ENCODE peak calls at places on chromosome 17, in ten cellular contexts. One of them, this sample, is unnamed.

GRCh38 chr17:35188111-35188510 is 6.1 kb downstream of the SLC35G3 start:
- DNase-seq in NCI-H2171 treated with DMSO at 0.1 percent for 48 hours: no peak
- DNase-seq in NCI-H510A treated with DMSO at 0.1 percent for 48 hours: no peak
- DNase-seq in GOT3: no peak
- DNase-seq in spleen: no peak
- DNase-seq in OCI-M1: no peak
- DNase-seq in NCI-H1436 treated with DMSO at 0.1 percent for 48 hours: no peak
- DNase-seq in activated CD4-positive, alpha-beta T cell treated with anti-CD3 and anti-CD28 coated beads for 36 hours: no peak
- DNase-seq in activated T-cell treated with anti-CD3 and anti-CD28 coated beads for 48 hours: no peak
- DNase-seq in glutamatergic neuron: no peak
- DNase-seq in this sample: no peak

GRCh38 chr17:15303293-15303692 is 38.1 kb downstream of the TEKT3 start:
- DNase-seq in NCI-H2171 treated with DMSO at 0.1 percent for 48 hours: no peak
- DNase-seq in NCI-H510A treated with DMSO at 0.1 percent for 48 hours: no peak
- DNase-seq in GOT3: no peak
- DNase-seq in spleen: no peak
- DNase-seq in OCI-M1: no peak
- DNase-seq in NCI-H1436 treated with DMSO at 0.1 percent for 48 hours: no peak
- DNase-seq in activated CD4-positive, alpha-beta T cell treated with anti-CD3 and anti-CD28 coated beads for 36 hours: no peak
- DNase-seq in activated T-cell treated with anti-CD3 and anti-CD28 coated beads for 48 hours: no peak
- DNase-seq in glutamatergic neuron: no peak
- DNase-seq in this sample: no peak

GRCh38 chr17:37182786-37183185 is 193.0 kb upstream of the C17orf78 start:
- DNase-seq in NCI-H2171 treated with DMSO at 0.1 percent for 48 hours: no peak
- DNase-seq in NCI-H510A treated with DMSO at 0.1 percent for 48 hours: no peak
- DNase-seq in GOT3: no peak
- DNase-seq in spleen: no peak
- DNase-seq in OCI-M1: no peak
- DNase-seq in NCI-H1436 treated with DMSO at 0.1 percent for 48 hours: no peak
- DNase-seq in activated CD4-positive, alpha-beta T cell treated with anti-CD3 and anti-CD28 coated beads for 36 hours: no peak
- DNase-seq in activated T-cell treated with anti-CD3 and anti-CD28 coated beads for 48 hours: no peak
- DNase-seq in glutamatergic neuron: no peak
- DNase-seq in this sample: no peak

GRCh38 chr17:78129385-78130079 is 977 bp upstream of the TMC6 start:
- DNase-seq in NCI-H2171 treated with DMSO at 0.1 percent for 48 hours: no peak
- DNase-seq in NCI-H510A treated with DMSO at 0.1 percent for 48 hours: no peak
- DNase-seq in GOT3: no peak
- DNase-seq in spleen: peak; percentile 90
- DNase-seq in OCI-M1: no peak
- DNase-seq in NCI-H1436 treated with DMSO at 0.1 percent for 48 hours: no peak
- DNase-seq in activated CD4-positive, alpha-beta T cell treated with anti-CD3 and anti-CD28 coated beads for 36 hours: peak; percentile 74
- DNase-seq in activated T-cell treated with anti-CD3 and anti-CD28 coated beads for 48 hours: no peak
- DNase-seq in glutamatergic neuron: no peak
- DNase-seq in this sample: no peak

GRCh38 chr17:75756451-75757085 is 8.4 kb downstream of the GALK1 start:
- DNase-seq in NCI-H2171 treated with DMSO at 0.1 percent for 48 hours: no peak
- DNase-seq in NCI-H510A treated with DMSO at 0.1 percent for 48 hours: no peak
- DNase-seq in GOT3: no peak
- DNase-seq in spleen: peak; percentile 72
- DNase-seq in OCI-M1: no peak
- DNase-seq in NCI-H1436 treated with DMSO at 0.1 percent for 48 hours: no peak
- DNase-seq in activated CD4-positive, alpha-beta T cell treated with anti-CD3 and anti-CD28 coated beads for 36 hours: no peak
- DNase-seq in activated T-cell treated with anti-CD3 and anti-CD28 coated beads for 48 hours: no peak
- DNase-seq in glutamatergic neuron: no peak
- DNase-seq in this sample: no peak

GRCh38 chr17:51372345-51373004 is 112.1 kb downstream of the UTP18 start:
- DNase-seq in NCI-H2171 treated with DMSO at 0.1 percent for 48 hours: peak; percentile 90
- DNase-seq in NCI-H510A treated with DMSO at 0.1 percent for 48 hours: peak; percentile 22
- DNase-seq in GOT3: no peak
- DNase-seq in spleen: no peak
- DNase-seq in OCI-M1: peak; percentile 97
- DNase-seq in NCI-H1436 treated with DMSO at 0.1 percent for 48 hours: no peak
- DNase-seq in activated CD4-positive, alpha-beta T cell treated with anti-CD3 and anti-CD28 coated beads for 36 hours: peak; percentile 15
- DNase-seq in activated T-cell treated with anti-CD3 and anti-CD28 coated beads for 48 hours: no peak
- DNase-seq in glutamatergic neuron: no peak
- DNase-seq in this sample: no peak

GRCh38 chr17:60229189-60229802 is 79.5 kb downstream of the CA4 start:
- DNase-seq in NCI-H2171 treated with DMSO at 0.1 percent for 48 hours: no peak
- DNase-seq in NCI-H510A treated with DMSO at 0.1 percent for 48 hours: peak; percentile 5
- DNase-seq in GOT3: no peak
- DNase-seq in spleen: no peak
- DNase-seq in OCI-M1: no peak
- DNase-seq in NCI-H1436 treated with DMSO at 0.1 percent for 48 hours: no peak
- DNase-seq in activated CD4-positive, alpha-beta T cell treated with anti-CD3 and anti-CD28 coated beads for 36 hours: no peak
- DNase-seq in activated T-cell treated with anti-CD3 and anti-CD28 coated beads for 48 hours: no peak
- DNase-seq in glutamatergic neuron: no peak
- DNase-seq in this sample: no peak

GRCh38 chr17:82107341-82107860 is 9.4 kb upstream of the FASN start:
- DNase-seq in NCI-H2171 treated with DMSO at 0.1 percent for 48 hours: no peak
- DNase-seq in NCI-H510A treated with DMSO at 0.1 percent for 48 hours: no peak
- DNase-seq in GOT3: no peak
- DNase-seq in spleen: peak; percentile 74
- DNase-seq in OCI-M1: no peak
- DNase-seq in NCI-H1436 treated with DMSO at 0.1 percent for 48 hours: no peak
- DNase-seq in activated CD4-positive, alpha-beta T cell treated with anti-CD3 and anti-CD28 coated beads for 36 hours: peak; percentile 43
- DNase-seq in activated T-cell treated with anti-CD3 and anti-CD28 coated beads for 48 hours: no peak
- DNase-seq in glutamatergic neuron: peak; percentile 22
- DNase-seq in this sample: peak; percentile 12

GRCh38 chr17:46099865-46100264 is 93.4 kb downstream of the KANSL1 start:
- DNase-seq in NCI-H2171 treated with DMSO at 0.1 percent for 48 hours: no peak
- DNase-seq in NCI-H510A treated with DMSO at 0.1 percent for 48 hours: no peak
- DNase-seq in GOT3: no peak
- DNase-seq in spleen: no peak
- DNase-seq in OCI-M1: no peak
- DNase-seq in NCI-H1436 treated with DMSO at 0.1 percent for 48 hours: no peak
- DNase-seq in activated CD4-positive, alpha-beta T cell treated with anti-CD3 and anti-CD28 coated beads for 36 hours: no peak
- DNase-seq in activated T-cell treated with anti-CD3 and anti-CD28 coated beads for 48 hours: no peak
- DNase-seq in glutamatergic neuron: no peak
- DNase-seq in this sample: no peak

GRCh38 chr17:42337442-42337841 is 49.1 kb downstream of the STAT5A start:
- DNase-seq in NCI-H2171 treated with DMSO at 0.1 percent for 48 hours: peak; percentile 43
- DNase-seq in NCI-H510A treated with DMSO at 0.1 percent for 48 hours: no peak
- DNase-seq in GOT3: no peak
- DNase-seq in spleen: no peak
- DNase-seq in OCI-M1: no peak
- DNase-seq in NCI-H1436 treated with DMSO at 0.1 percent for 48 hours: no peak
- DNase-seq in activated CD4-positive, alpha-beta T cell treated with anti-CD3 and anti-CD28 coated beads for 36 hours: peak; percentile 93
- DNase-seq in activated T-cell treated with anti-CD3 and anti-CD28 coated beads for 48 hours: peak; percentile 73
- DNase-seq in glutamatergic neuron: no peak
- DNase-seq in this sample: no peak

GRCh38 chr17:5557485-5557884 is 26.8 kb downstream of the NLRP1 start:
- DNase-seq in NCI-H2171 treated with DMSO at 0.1 percent for 48 hours: no peak
- DNase-seq in NCI-H510A treated with DMSO at 0.1 percent for 48 hours: no peak
- DNase-seq in GOT3: no peak
- DNase-seq in spleen: no peak
- DNase-seq in OCI-M1: no peak
- DNase-seq in NCI-H1436 treated with DMSO at 0.1 percent for 48 hours: no peak
- DNase-seq in activated CD4-positive, alpha-beta T cell treated with anti-CD3 and anti-CD28 coated beads for 36 hours: no peak
- DNase-seq in activated T-cell treated with anti-CD3 and anti-CD28 coated beads for 48 hours: no peak
- DNase-seq in glutamatergic neuron: no peak
- DNase-seq in this sample: no peak

GRCh38 chr17:418421-418751 is 65.8 kb upstream of the RPH3AL start:
- DNase-seq in NCI-H2171 treated with DMSO at 0.1 percent for 48 hours: no peak
- DNase-seq in NCI-H510A treated with DMSO at 0.1 percent for 48 hours: no peak
- DNase-seq in GOT3: no peak
- DNase-seq in spleen: no peak
- DNase-seq in OCI-M1: peak; percentile 3
- DNase-seq in NCI-H1436 treated with DMSO at 0.1 percent for 48 hours: no peak
- DNase-seq in activated CD4-positive, alpha-beta T cell treated with anti-CD3 and anti-CD28 coated beads for 36 hours: peak; percentile 73
- DNase-seq in activated T-cell treated with anti-CD3 and anti-CD28 coated beads for 48 hours: no peak
- DNase-seq in glutamatergic neuron: no peak
- DNase-seq in this sample: no peak

GRCh38 chr17:31841850-31842415 is 17.1 kb downstream of the COPRS start:
- DNase-seq in NCI-H2171 treated with DMSO at 0.1 percent for 48 hours: peak; percentile 45
- DNase-seq in NCI-H510A treated with DMSO at 0.1 percent for 48 hours: no peak
- DNase-seq in GOT3: no peak
- DNase-seq in spleen: no peak
- DNase-seq in OCI-M1: no peak
- DNase-seq in NCI-H1436 treated with DMSO at 0.1 percent for 48 hours: no peak
- DNase-seq in activated CD4-positive, alpha-beta T cell treated with anti-CD3 and anti-CD28 coated beads for 36 hours: no peak
- DNase-seq in activated T-cell treated with anti-CD3 and anti-CD28 coated beads for 48 hours: no peak
- DNase-seq in glutamatergic neuron: no peak
- DNase-seq in this sample: no peak

GRCh38 chr17:73641779-73642580 is 2.3 kb downstream of the SDK2 start:
- DNase-seq in NCI-H2171 treated with DMSO at 0.1 percent for 48 hours: peak; percentile 47
- DNase-seq in NCI-H510A treated with DMSO at 0.1 percent for 48 hours: no peak
- DNase-seq in GOT3: no peak
- DNase-seq in spleen: no peak
- DNase-seq in OCI-M1: no peak
- DNase-seq in NCI-H1436 treated with DMSO at 0.1 percent for 48 hours: no peak
- DNase-seq in activated CD4-positive, alpha-beta T cell treated with anti-CD3 and anti-CD28 coated beads for 36 hours: peak; percentile 20
- DNase-seq in activated T-cell treated with anti-CD3 and anti-CD28 coated beads for 48 hours: no peak
- DNase-seq in glutamatergic neuron: peak; percentile 47
- DNase-seq in this sample: no peak

GRCh38 chr17:45846646-45847045 is 2.0 kb downstream of the SPPL2C start:
- DNase-seq in NCI-H2171 treated with DMSO at 0.1 percent for 48 hours: no peak
- DNase-seq in NCI-H510A treated with DMSO at 0.1 percent for 48 hours: no peak
- DNase-seq in GOT3: no peak
- DNase-seq in spleen: no peak
- DNase-seq in OCI-M1: no peak
- DNase-seq in NCI-H1436 treated with DMSO at 0.1 percent for 48 hours: no peak
- DNase-seq in activated CD4-positive, alpha-beta T cell treated with anti-CD3 and anti-CD28 coated beads for 36 hours: no peak
- DNase-seq in activated T-cell treated with anti-CD3 and anti-CD28 coated beads for 48 hours: no peak
- DNase-seq in glutamatergic neuron: no peak
- DNase-seq in this sample: no peak

GRCh38 chr17:48374650-48375230 is 55.3 kb downstream of the SKAP1 start:
- DNase-seq in NCI-H2171 treated with DMSO at 0.1 percent for 48 hours: peak; percentile 10
- DNase-seq in NCI-H510A treated with DMSO at 0.1 percent for 48 hours: peak; percentile 93
- DNase-seq in GOT3: no peak
- DNase-seq in spleen: no peak
- DNase-seq in OCI-M1: peak; percentile 83
- DNase-seq in NCI-H1436 treated with DMSO at 0.1 percent for 48 hours: no peak
- DNase-seq in activated CD4-positive, alpha-beta T cell treated with anti-CD3 and anti-CD28 coated beads for 36 hours: peak; percentile 42
- DNase-seq in activated T-cell treated with anti-CD3 and anti-CD28 coated beads for 48 hours: peak; percentile 21
- DNase-seq in glutamatergic neuron: peak; percentile 29
- DNase-seq in this sample: no peak

GRCh38 chr17:64492481-64493109 is 4.3 kb downstream of the POLG2 start:
- DNase-seq in NCI-H2171 treated with DMSO at 0.1 percent for 48 hours: no peak
- DNase-seq in NCI-H510A treated with DMSO at 0.1 percent for 48 hours: no peak
- DNase-seq in GOT3: no peak
- DNase-seq in spleen: no peak
- DNase-seq in OCI-M1: peak; percentile 27
- DNase-seq in NCI-H1436 treated with DMSO at 0.1 percent for 48 hours: no peak
- DNase-seq in activated CD4-positive, alpha-beta T cell treated with anti-CD3 and anti-CD28 coated beads for 36 hours: peak; percentile 24
- DNase-seq in activated T-cell treated with anti-CD3 and anti-CD28 coated beads for 48 hours: no peak
- DNase-seq in glutamatergic neuron: no peak
- DNase-seq in this sample: no peak

GRCh38 chr17:71790791-71791190 is 330.0 kb upstream of the SOX9 start:
- DNase-seq in NCI-H2171 treated with DMSO at 0.1 percent for 48 hours: no peak
- DNase-seq in NCI-H510A treated with DMSO at 0.1 percent for 48 hours: no peak
- DNase-seq in GOT3: no peak
- DNase-seq in spleen: no peak
- DNase-seq in OCI-M1: no peak
- DNase-seq in NCI-H1436 treated with DMSO at 0.1 percent for 48 hours: no peak
- DNase-seq in activated CD4-positive, alpha-beta T cell treated with anti-CD3 and anti-CD28 coated beads for 36 hours: no peak
- DNase-seq in activated T-cell treated with anti-CD3 and anti-CD28 coated beads for 48 hours: no peak
- DNase-seq in glutamatergic neuron: no peak
- DNase-seq in this sample: no peak

GRCh38 chr17:10614536-10615155 is 42.5 kb downstream of the MYH3 start:
- DNase-seq in NCI-H2171 treated with DMSO at 0.1 percent for 48 hours: peak; percentile 50
- DNase-seq in NCI-H510A treated with DMSO at 0.1 percent for 48 hours: peak; percentile 3
- DNase-seq in GOT3: no peak
- DNase-seq in spleen: no peak
- DNase-seq in OCI-M1: peak; percentile 66
- DNase-seq in NCI-H1436 treated with DMSO at 0.1 percent for 48 hours: no peak
- DNase-seq in activated CD4-positive, alpha-beta T cell treated with anti-CD3 and anti-CD28 coated beads for 36 hours: peak; percentile 32
- DNase-seq in activated T-cell treated with anti-CD3 and anti-CD28 coated beads for 48 hours: peak; percentile 6
- DNase-seq in glutamatergic neuron: peak; percentile 80
- DNase-seq in this sample: no peak

GRCh38 chr17:60888812-60889709 is 211.4 kb downstream of the BCAS3 start:
- DNase-seq in NCI-H2171 treated with DMSO at 0.1 percent for 48 hours: no peak
- DNase-seq in NCI-H510A treated with DMSO at 0.1 percent for 48 hours: peak; percentile 86
- DNase-seq in GOT3: no peak
- DNase-seq in spleen: no peak
- DNase-seq in OCI-M1: no peak
- DNase-seq in NCI-H1436 treated with DMSO at 0.1 percent for 48 hours: no peak
- DNase-seq in activated CD4-positive, alpha-beta T cell treated with anti-CD3 and anti-CD28 coated beads for 36 hours: no peak
- DNase-seq in activated T-cell treated with anti-CD3 and anti-CD28 coated beads for 48 hours: no peak
- DNase-seq in glutamatergic neuron: no peak
- DNase-seq in this sample: no peak

GRCh38 chr17:29620271-29620670 is 2.4 kb downstream of the CORO6 start:
- DNase-seq in NCI-H2171 treated with DMSO at 0.1 percent for 48 hours: no peak
- DNase-seq in NCI-H510A treated with DMSO at 0.1 percent for 48 hours: no peak
- DNase-seq in GOT3: no peak
- DNase-seq in spleen: no peak
- DNase-seq in OCI-M1: no peak
- DNase-seq in NCI-H1436 treated with DMSO at 0.1 percent for 48 hours: no peak
- DNase-seq in activated CD4-positive, alpha-beta T cell treated with anti-CD3 and anti-CD28 coated beads for 36 hours: no peak
- DNase-seq in activated T-cell treated with anti-CD3 and anti-CD28 coated beads for 48 hours: no peak
- DNase-seq in glutamatergic neuron: no peak
- DNase-seq in this sample: no peak

GRCh38 chr17:57940653-57941329 is 14.4 kb downstream of the CUEDC1 start:
- DNase-seq in NCI-H2171 treated with DMSO at 0.1 percent for 48 hours: peak; percentile 97
- DNase-seq in NCI-H510A treated with DMSO at 0.1 percent for 48 hours: peak; percentile 92
- DNase-seq in GOT3: no peak
- DNase-seq in spleen: no peak
- DNase-seq in OCI-M1: no peak
- DNase-seq in NCI-H1436 treated with DMSO at 0.1 percent for 48 hours: peak; percentile 64
- DNase-seq in activated CD4-positive, alpha-beta T cell treated with anti-CD3 and anti-CD28 coated beads for 36 hours: peak; percentile 52
- DNase-seq in activated T-cell treated with anti-CD3 and anti-CD28 coated beads for 48 hours: no peak
- DNase-seq in glutamatergic neuron: no peak
- DNase-seq in this sample: no peak

GRCh38 chr17:66431910-66432309 is 129.5 kb downstream of the PRKCA start:
- DNase-seq in NCI-H2171 treated with DMSO at 0.1 percent for 48 hours: no peak
- DNase-seq in NCI-H510A treated with DMSO at 0.1 percent for 48 hours: no peak
- DNase-seq in GOT3: no peak
- DNase-seq in spleen: no peak
- DNase-seq in OCI-M1: no peak
- DNase-seq in NCI-H1436 treated with DMSO at 0.1 percent for 48 hours: no peak
- DNase-seq in activated CD4-positive, alpha-beta T cell treated with anti-CD3 and anti-CD28 coated beads for 36 hours: no peak
- DNase-seq in activated T-cell treated with anti-CD3 and anti-CD28 coated beads for 48 hours: no peak
- DNase-seq in glutamatergic neuron: no peak
- DNase-seq in this sample: no peak

GRCh38 chr17:81517339-81518112 is 4.9 kb upstream of the ACTG1 start:
- DNase-seq in NCI-H2171 treated with DMSO at 0.1 percent for 48 hours: no peak
- DNase-seq in NCI-H510A treated with DMSO at 0.1 percent for 48 hours: no peak
- DNase-seq in GOT3: no peak
- DNase-seq in spleen: peak; percentile 90
- DNase-seq in OCI-M1: peak; percentile 61
- DNase-seq in NCI-H1436 treated with DMSO at 0.1 percent for 48 hours: no peak
- DNase-seq in activated CD4-positive, alpha-beta T cell treated with anti-CD3 and anti-CD28 coated beads for 36 hours: no peak
- DNase-seq in activated T-cell treated with anti-CD3 and anti-CD28 coated beads for 48 hours: no peak
- DNase-seq in glutamatergic neuron: no peak
- DNase-seq in this sample: no peak

GRCh38 chr17:19470529-19471261 is 59.7 kb downstream of the RNF112 start:
- DNase-seq in NCI-H2171 treated with DMSO at 0.1 percent for 48 hours: peak; percentile 77
- DNase-seq in NCI-H510A treated with DMSO at 0.1 percent for 48 hours: peak; percentile 94
- DNase-seq in GOT3: no peak
- DNase-seq in spleen: no peak
- DNase-seq in OCI-M1: no peak
- DNase-seq in NCI-H1436 treated with DMSO at 0.1 percent for 48 hours: no peak
- DNase-seq in activated CD4-positive, alpha-beta T cell treated with anti-CD3 and anti-CD28 coated beads for 36 hours: no peak
- DNase-seq in activated T-cell treated with anti-CD3 and anti-CD28 coated beads for 48 hours: no peak
- DNase-seq in glutamatergic neuron: no peak
- DNase-seq in this sample: peak; percentile 79

GRCh38 chr17:55053855-55054254 is 85.3 kb downstream of the STXBP4 start:
- DNase-seq in NCI-H2171 treated with DMSO at 0.1 percent for 48 hours: peak; percentile 37
- DNase-seq in NCI-H510A treated with DMSO at 0.1 percent for 48 hours: no peak
- DNase-seq in GOT3: no peak
- DNase-seq in spleen: no peak
- DNase-seq in OCI-M1: peak; percentile 30
- DNase-seq in NCI-H1436 treated with DMSO at 0.1 percent for 48 hours: no peak
- DNase-seq in activated CD4-positive, alpha-beta T cell treated with anti-CD3 and anti-CD28 coated beads for 36 hours: no peak
- DNase-seq in activated T-cell treated with anti-CD3 and anti-CD28 coated beads for 48 hours: no peak
- DNase-seq in glutamatergic neuron: no peak
- DNase-seq in this sample: no peak

GRCh38 chr17:77096570-77097214 is 44.1 kb upstream of the SEC14L1 start:
- DNase-seq in NCI-H2171 treated with DMSO at 0.1 percent for 48 hours: peak; percentile 29
- DNase-seq in NCI-H510A treated with DMSO at 0.1 percent for 48 hours: no peak
- DNase-seq in GOT3: no peak
- DNase-seq in spleen: no peak
- DNase-seq in OCI-M1: peak; percentile 63
- DNase-seq in NCI-H1436 treated with DMSO at 0.1 percent for 48 hours: no peak
- DNase-seq in activated CD4-positive, alpha-beta T cell treated with anti-CD3 and anti-CD28 coated beads for 36 hours: no peak
- DNase-seq in activated T-cell treated with anti-CD3 and anti-CD28 coated beads for 48 hours: no peak
- DNase-seq in glutamatergic neuron: no peak
- DNase-seq in this sample: no peak

GRCh38 chr17:81050645-81051625 is 16.0 kb downstream of the BAIAP2 start:
- DNase-seq in NCI-H2171 treated with DMSO at 0.1 percent for 48 hours: no peak
- DNase-seq in NCI-H510A treated with DMSO at 0.1 percent for 48 hours: no peak
- DNase-seq in GOT3: no peak
- DNase-seq in spleen: no peak
- DNase-seq in OCI-M1: no peak
- DNase-seq in NCI-H1436 treated with DMSO at 0.1 percent for 48 hours: no peak
- DNase-seq in activated CD4-positive, alpha-beta T cell treated with anti-CD3 and anti-CD28 coated beads for 36 hours: no peak
- DNase-seq in activated T-cell treated with anti-CD3 and anti-CD28 coated beads for 48 hours: no peak
- DNase-seq in glutamatergic neuron: no peak
- DNase-seq in this sample: no peak